ENCODE peak calls at places on chromosomes 12 and 14, in four cellular contexts. L, Q, N and X are unnamed samples.
A peak's percentile ranks its signal among the peaks of the same experiment; 100 is the strongest.

GRCh38 chr12:39824505-39825198 is 205.0 kb upstream of the ABCD2 start:
- DNase-seq in N (no peak), Q (no peak), L (no peak), X (no peak)

GRCh38 chr14:23114669-23115491 is 4.2 kb downstream of the CEBPE start:
- DNase-seq in Q (no peak), L (no peak), N (peak; percentile 96), X (peak; percentile 4)

GRCh38 chr12:118059645-118060275 is 1.2 kb downstream of the WSB2 start:
- DNase-seq in L (no peak), N (peak; percentile 39), Q (peak; percentile 30), X (no peak)

GRCh38 chr14:79727900-79728299 is 483.4 kb downstream of the DIO2 start:
- DNase-seq in Q (no peak), N (no peak), L (no peak), X (no peak)

GRCh38 chr12:58455146-58455545 is 465.2 kb downstream of the LRIG3 start:
- DNase-seq in L (no peak), Q (no peak), N (peak; percentile 51), X (no peak)

GRCh38 chr12:126464157-126464556 is 1398.9 kb downstream of the AACS start:
- DNase-seq in N (no peak), Q (no peak), L (no peak), X (no peak)

GRCh38 chr12:13937735-13938134 is 43.7 kb downstream of the GRIN2B start:
- DNase-seq in L (no peak), Q (no peak), N (no peak), X (no peak)

GRCh38 chr14:99240512-99241313 is 31.3 kb downstream of the BCL11B start:
- DNase-seq in N (no peak), Q (no peak), L (no peak), X (no peak)

GRCh38 chr14:64935508-64935907 is 7.0 kb downstream of the GPX2 start:
- DNase-seq in N (no peak), L (no peak), Q (peak; percentile 15), X (no peak)

GRCh38 chr12:120399531-120399930 is 30.6 kb upstream of the MSI1 start:
- DNase-seq in L (no peak), Q (no peak), N (peak; percentile 43), X (no peak)

GRCh38 chr12:53287741-53288216 is 7.6 kb upstream of the PFDN5 start:
- DNase-seq in L (peak; percentile 79), N (peak; percentile 54), Q (peak; percentile 20), X (no peak)

GRCh38 chr12:22287776-22288621 is 46.5 kb downstream of the ST8SIA1 start:
- DNase-seq in Q (no peak), L (no peak), N (peak; percentile 64), X (no peak)

GRCh38 chr12:103387385-103387784 is 108.4 kb downstream of the C12orf42 start:
- DNase-seq in Q (peak; percentile 92), L (no peak), N (no peak), X (peak; percentile 96)

GRCh38 chr14:24071144-24071697 is at the start of gene CPNE6:
- DNase-seq in Q (no peak), N (no peak), L (no peak), X (no peak)

GRCh38 chr12:99983721-99984258 is 946 bp downstream of the ANKS1B start:
- DNase-seq in L (no peak), Q (peak; percentile 31), N (no peak), X (no peak)

GRCh38 chr14:21771671-21772070 is 98.1 kb upstream of the OR4E1 start:
- DNase-seq in L (no peak), Q (no peak), N (no peak), X (no peak)

GRCh38 chr12:129696952-129697351 is 206.9 kb downstream of the TMEM132D start:
- DNase-seq in L (no peak), N (peak; percentile 68), Q (no peak), X (no peak)

GRCh38 chr14:87461704-87462103 is 531.3 kb downstream of the GALC start:
- DNase-seq in Q (no peak), N (no peak), L (no peak), X (no peak)

GRCh38 chr12:56267443-56268071 is 815 bp downstream of the COQ10A start:
- DNase-seq in L (no peak), Q (no peak), N (no peak), X (no peak)

GRCh38 chr12:53973093-53974042 is at the start of gene HOXC11:
- DNase-seq in N (no peak), Q (no peak), L (no peak), X (no peak)

GRCh38 chr12:112837629-112838191 is 46.2 kb downstream of the RPH3A start:
- DNase-seq in N (peak; percentile 48), Q (peak; percentile 82), L (no peak), X (no peak)

GRCh38 chr14:59262717-59263469 is 74.4 kb downstream of the DAAM1 start:
- DNase-seq in L (peak; percentile 61), N (no peak), Q (peak; percentile 93), X (peak; percentile 83)

GRCh38 chr14:101332281-101332680 is 229.0 kb upstream of the DIO3 start:
- DNase-seq in N (no peak), Q (no peak), L (no peak), X (no peak)